ENCODE peak calls at places on chromosomes 16 and 17, in nine cellular contexts. J is activated CD4-positive, alpha-beta T cell treated with anti-CD3 and anti-CD28 coated beads, Interleukin-2, amount 50 U/mL, for 1 hour; B is DND-41; U is thoracic aorta; H is glutamatergic neuron; Z is NCI-H446; Q is ACHN; M is nephron progenitor cell; P is heart right ventricle. C is an unnamed sample.

GRCh38 chr17:14203392-14203791 is 33.3 kb downstream of the CDRT15 start:
- DNase-seq in H (no peak), P (no peak), M (no peak), Q (no peak), J (peak; percentile 39), U (no peak), B (no peak), Z (no peak), C (no peak)

GRCh38 chr17:57577751-57578607 is 167.1 kb downstream of the CCDC182 start:
- DNase-seq in Q (no peak), P (no peak), H (no peak), B (no peak), J (no peak), Z (no peak), M (no peak), U (no peak), C (peak; percentile 92)

GRCh38 chr17:79943354-79944241 is 92.1 kb downstream of the TBC1D16 start:
- DNase-seq in U (no peak), P (no peak), H (no peak), M (peak; percentile 5), Z (no peak), J (no peak), B (no peak), Q (no peak), C (no peak)

GRCh38 chr16:31135535-31136286 is at the start of gene PRSS8:
- DNase-seq in Q (peak; percentile 46), M (peak; percentile 62), Z (no peak), H (no peak), B (no peak), P (no peak), J (no peak), U (no peak), C (peak; percentile 69)

GRCh38 chr17:39209317-39210092 is 9.4 kb downstream of the RPL19 start:
- DNase-seq in Q (peak; percentile 32), P (peak; percentile 68), U (peak; percentile 80), M (peak; percentile 66), J (peak; percentile 64), B (peak; percentile 49), H (peak; percentile 63), Z (no peak), C (peak; percentile 95)

GRCh38 chr17:80949451-80950421 is 41.9 kb upstream of the CHMP6 start:
- DNase-seq in U (no peak), P (no peak), Q (no peak), M (no peak), B (no peak), Z (no peak), H (peak; percentile 7), J (no peak), C (no peak)

GRCh38 chr17:51120357-51120738 is 320 bp downstream of the SPAG9 start:
- DNase-seq in J (peak; percentile 50), U (no peak), B (peak; percentile 50), P (no peak), H (no peak), Z (no peak), Q (no peak), M (no peak), C (peak; percentile 82)

GRCh38 chr16:9089660-9090059 is 1.8 kb upstream of the HAPSTR1 start:
- DNase-seq in Q (no peak), P (no peak), U (no peak), H (no peak), J (no peak), B (no peak), M (no peak), Z (no peak), C (no peak)

GRCh38 chr17:67751101-67752074 is 33.7 kb downstream of the NOL11 start:
- DNase-seq in Z (peak; percentile 82), M (no peak), U (no peak), Q (no peak), B (no peak), P (no peak), J (no peak), H (no peak), C (peak; percentile 29)

GRCh38 chr17:28392491-28392890 is 13.5 kb downstream of the SLC46A1 start:
- DNase-seq in H (no peak), Q (no peak), M (no peak), U (no peak), P (no peak), B (no peak), J (no peak), Z (peak; percentile 50), C (no peak)

GRCh38 chr17:42387663-42388380 is 420 bp downstream of the STAT3 start:
- DNase-seq in U (no peak), H (peak; percentile 57), M (peak; percentile 56), B (peak; percentile 50), P (peak; percentile 36), Q (peak; percentile 45), J (peak; percentile 5), Z (no peak), C (peak; percentile 95)